ENCODE peak calls at places on chromosome 11, in nine cellular contexts. D is A549, G is H1, L is GM12878, W is uterus, P is heart left ventricle, A is HCT116, E is esophagus squamous epithelium, H is K562. Q is an unnamed sample.

GRCh38 chr11:126190792-126191191 is 20.7 kb downstream of the RPUSD4 start:
- DNase-seq in D (no peak), G (no peak), L (no peak), W (peak; percentile 60), P (no peak), A (no peak), E (no peak), H (no peak), Q (no peak)

GRCh38 chr11:78189851-78190250 is 1.1 kb downstream of the USP35 start:
- DNase-seq in D (no peak), G (no peak), L (no peak), W (no peak), P (no peak), A (no peak), E (no peak), H (no peak), Q (no peak)

GRCh38 chr11:105357764-105358163 is 218.2 kb upstream of the CARD18 start:
- DNase-seq in D (no peak), G (no peak), L (no peak), W (no peak), P (no peak), A (no peak), E (no peak), H (no peak), Q (no peak)

GRCh38 chr11:93573184-93573583 is 30.0 kb upstream of the SMCO4 start:
- DNase-seq in D (peak; percentile 16), G (no peak), L (no peak), W (no peak), P (no peak), A (no peak), E (no peak), H (no peak), Q (no peak)

GRCh38 chr11:692824-693414 is 2.1 kb downstream of the DEAF1 start:
- DNase-seq in D (no peak), G (no peak), L (peak; percentile 8), W (no peak), P (peak; percentile 60), A (no peak), E (no peak), H (no peak), Q (no peak)

GRCh38 chr11:94597896-94598295 is 30.7 kb downstream of the PIWIL4 start:
- DNase-seq in D (peak; percentile 5), G (no peak), L (no peak), W (no peak), P (no peak), A (no peak), E (no peak), H (peak; percentile 10), Q (peak; percentile 2)

GRCh38 chr11:70243912-70244652 is 26.4 kb upstream of the PPFIA1 start:
- DNase-seq in D (peak; percentile 24), G (no peak), L (no peak), W (no peak), P (no peak), A (no peak), E (no peak), H (no peak), Q (no peak)

GRCh38 chr11:75339685-75340409 is 11.6 kb downstream of the ARRB1 start:
- DNase-seq in D (peak; percentile 58), G (no peak), L (peak; percentile 43), W (no peak), P (no peak), A (no peak), E (no peak), H (no peak), Q (peak; percentile 45)

GRCh38 chr11:77512092-77512491 is 38.2 kb upstream of the PAK1 start:
- DNase-seq in D (no peak), G (peak; percentile 35), L (no peak), W (no peak), P (no peak), A (no peak), E (no peak), H (no peak), Q (no peak)

GRCh38 chr11:91802475-91802874 is 422.1 kb upstream of the FAT3 start:
- DNase-seq in D (no peak), G (no peak), L (no peak), W (no peak), P (no peak), A (no peak), E (no peak), H (no peak), Q (no peak)

GRCh38 chr11:11807811-11808210 is 34.0 kb upstream of the USP47 start:
- DNase-seq in D (no peak), G (no peak), L (no peak), W (no peak), P (no peak), A (no peak), E (no peak), H (no peak), Q (no peak)

GRCh38 chr11:130124096-130124495 is 35.5 kb upstream of the ST14 start:
- DNase-seq in D (peak; percentile 70), G (no peak), L (no peak), W (peak; percentile 38), P (peak; percentile 81), A (peak; percentile 61), E (peak; percentile 21), H (no peak), Q (peak; percentile 73)

GRCh38 chr11:57571631-57572030 is 4.2 kb upstream of the UBE2L6 start:
- DNase-seq in D (no peak), G (no peak), L (no peak), W (no peak), P (no peak), A (no peak), E (no peak), H (no peak), Q (no peak)

GRCh38 chr11:74322667-74323066 is 11.2 kb upstream of the P4HA3 start:
- DNase-seq in D (no peak), G (no peak), L (no peak), W (no peak), P (peak; percentile 78), A (no peak), E (no peak), H (no peak), Q (no peak)

GRCh38 chr11:33997473-33998347 is 53.8 kb upstream of the CAPRIN1 start:
- DNase-seq in D (no peak), G (no peak), L (no peak), W (no peak), P (no peak), A (no peak), E (no peak), H (no peak), Q (no peak)

DNA sequence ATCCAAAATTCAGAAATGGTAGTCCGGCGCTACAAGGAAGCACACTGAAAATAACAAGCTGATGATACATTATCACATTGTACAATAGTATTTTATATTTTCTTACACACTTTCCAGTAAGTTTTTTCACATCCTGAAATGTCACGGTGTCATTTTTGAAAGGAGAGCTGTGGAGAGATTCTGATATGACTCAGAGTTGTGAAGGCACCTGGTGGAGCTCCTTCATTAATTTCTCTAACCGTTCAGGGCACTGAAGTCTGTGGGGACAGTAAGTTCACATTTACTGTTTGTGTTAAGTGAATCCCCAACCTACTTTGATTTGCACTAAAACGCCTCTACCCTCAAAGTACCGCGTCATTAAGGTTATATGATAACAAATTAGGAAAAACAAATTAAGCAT is 13.3 kb downstream of the LDHAL6A start:
- DNase-seq in D (no peak), G (no peak), L (no peak), W (no peak), P (no peak), A (no peak), E (no peak), H (no peak), Q (no peak)
- TF ChIP-seq POLR2A in D (no peak), G (no peak), L (no peak), W (no peak), P (no peak), A (no peak), E (no peak), H (no peak), Q (no peak)

GRCh38 chr11:8000390-8000789 is 13.3 kb downstream of the EIF3F start:
- DNase-seq in D (no peak), G (no peak), L (no peak), W (no peak), P (no peak), A (no peak), E (no peak), H (no peak), Q (no peak)

GRCh38 chr11:8003187-8003586 is 16.1 kb downstream of the EIF3F start:
- DNase-seq in D (no peak), G (no peak), L (no peak), W (no peak), P (no peak), A (no peak), E (no peak), H (no peak), Q (no peak)

GRCh38 chr11:8004008-8004407 is 16.9 kb downstream of the EIF3F start:
- DNase-seq in D (no peak), G (no peak), L (no peak), W (no peak), P (no peak), A (no peak), E (no peak), H (no peak), Q (no peak)

GRCh38 chr11:8005556-8005955 is 18.4 kb downstream of the EIF3F start:
- DNase-seq in D (no peak), G (no peak), L (no peak), W (no peak), P (no peak), A (no peak), E (no peak), H (no peak), Q (no peak)

DNA sequence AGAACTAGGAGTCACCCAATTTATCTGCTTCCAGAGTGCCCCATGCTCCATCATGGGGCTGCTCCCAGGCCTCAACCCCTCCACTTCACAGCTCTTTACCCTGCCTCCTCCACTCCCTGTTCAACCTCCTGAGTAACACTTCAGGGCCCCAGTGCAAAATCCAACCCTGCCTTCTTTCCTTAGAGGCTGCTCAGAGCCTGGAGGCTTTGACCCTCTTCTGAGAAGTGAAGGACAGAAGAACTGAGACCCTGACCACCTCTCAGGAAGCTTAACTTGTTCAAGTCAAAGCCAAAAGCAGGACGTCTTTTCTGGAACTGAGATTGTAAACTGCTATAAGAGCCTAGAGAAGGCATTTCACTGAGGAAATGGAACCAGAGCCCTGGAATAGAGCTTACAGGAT is 15.5 kb downstream of the EIF3F start:
- DNase-seq in D (no peak), G (no peak), L (no peak), W (no peak), P (no peak), A (no peak), E (no peak), H (no peak), Q (no peak)
- TF ChIP-seq POLR2A in D (no peak), G (no peak), L (no peak), W (no peak), P (no peak), A (no peak), E (no peak), H (no peak), Q (no peak)

DNA sequence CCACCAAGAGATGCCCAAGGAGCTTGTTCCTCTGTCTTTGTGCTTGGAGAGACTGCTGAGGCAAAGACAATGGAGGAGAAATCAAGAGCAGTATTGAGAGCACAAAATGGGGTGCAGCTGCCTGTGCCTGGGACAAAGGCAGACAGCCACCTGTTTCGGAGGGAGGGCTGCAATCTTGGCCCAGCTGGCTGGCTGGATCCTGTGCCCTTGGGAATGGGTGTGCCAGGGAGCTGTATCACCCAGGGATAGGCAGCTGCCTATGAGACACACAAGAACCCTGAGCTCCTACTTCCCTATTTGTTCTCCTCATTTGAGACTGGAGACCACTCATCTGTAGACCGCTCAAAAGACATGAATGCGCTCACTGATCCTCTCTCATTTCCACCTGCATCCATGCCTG is 23.3 kb upstream of the CHRM4 start:
- DNase-seq in D (no peak), G (no peak), L (no peak), W (no peak), P (no peak), A (no peak), E (no peak), H (no peak), Q (no peak)
- TF ChIP-seq POLR2A in D (no peak), G (no peak), L (no peak), W (no peak), P (no peak), A (no peak), E (no peak), H (no peak), Q (no peak)

GRCh38 chr11:72752088-72752914 is at the start of gene ARAP1:
- DNase-seq in D (peak; percentile 70), G (peak; percentile 80), L (no peak), W (peak; percentile 71), P (peak; percentile 86), A (peak; percentile 39), E (peak; percentile 34), H (peak; percentile 96), Q (peak; percentile 86)
- TF ChIP-seq POLR2A in D (no peak), G (no peak), L (peak; percentile 74), W (no peak), P (no peak), A (peak; percentile 23), E (no peak), H (peak; percentile 70), Q (no peak)